ENCODE peak calls at places on chromosomes 6 and 20, in ten cellular contexts. T is ACHN; W is NCI-H748 treated with DMSO at 0.1 percent for 48 hours; U is endothelial cell of umbilical vein; O is amniotic epithelial cell; Q is Peyer's patch; L is naive thymus-derived CD8-positive, alpha-beta T cell; Z is transverse colon; P is effector CD4-positive, alpha-beta T cell; H is cardiac fibroblast. Y is an unnamed sample.

GRCh38 chr20:22918286-22918983 is 116.7 kb upstream of the SSTR4 start:
- DNase-seq in H (peak; percentile 28), L (no peak), U (no peak), P (no peak), W (peak; percentile 69), Z (no peak), O (peak; percentile 45), Q (no peak), T (no peak), Y (no peak)

GRCh38 chr6:150723056-150723658 is 123.5 kb downstream of the PLEKHG1 start:
- DNase-seq in U (no peak), W (no peak), Q (no peak), L (no peak), O (no peak), Z (no peak), T (no peak), P (no peak), H (no peak), Y (no peak)

GRCh38 chr6:24775520-24776058 is 852 bp downstream of the GMNN start:
- DNase-seq in L (no peak), P (peak; percentile 10), U (no peak), T (peak; percentile 52), O (peak; percentile 70), Q (peak; percentile 25), W (no peak), H (peak; percentile 64), Z (no peak), Y (no peak)

GRCh38 chr20:3313681-3314080 is 74.7 kb upstream of the SLC4A11 start:
- DNase-seq in U (peak; percentile 9), O (peak; percentile 36), Z (no peak), H (no peak), T (no peak), P (no peak), L (no peak), Q (no peak), W (no peak), Y (no peak)

GRCh38 chr6:31572041-31572911 is at the start of gene LTA:
- DNase-seq in H (no peak), W (no peak), Z (peak; percentile 43), T (no peak), U (no peak), Q (peak; percentile 74), L (peak; percentile 80), O (no peak), P (peak; percentile 70), Y (no peak)

GRCh38 chr6:157831018-157831369 is 7.9 kb downstream of the SNX9 start:
- DNase-seq in U (peak; percentile 23), Q (no peak), Z (no peak), P (no peak), H (no peak), O (no peak), L (no peak), W (no peak), T (no peak), Y (no peak)

GRCh38 chr6:57302477-57302876 is 15.0 kb upstream of the PRIM2 start:
- DNase-seq in O (peak; percentile 50), H (no peak), P (no peak), U (no peak), T (no peak), Q (no peak), W (no peak), Z (no peak), L (no peak), Y (no peak)

GRCh38 chr6:134997133-134997841 is 47.4 kb upstream of the ALDH8A1 start:
- DNase-seq in W (no peak), H (no peak), U (no peak), T (no peak), P (no peak), O (no peak), Q (no peak), Z (no peak), L (no peak), Y (no peak)

GRCh38 chr20:39829255-39829654 is 859.8 kb downstream of the MAFB start:
- DNase-seq in U (no peak), T (no peak), O (no peak), P (no peak), H (peak; percentile 29), W (no peak), Z (no peak), Q (no peak), L (no peak), Y (no peak)

GRCh38 chr6:96766769-96767168 is 70.5 kb downstream of the GPR63 start:
- DNase-seq in W (no peak), H (no peak), L (no peak), U (no peak), O (no peak), Z (no peak), P (no peak), T (no peak), Q (no peak), Y (no peak)

GRCh38 chr6:9380568-9380967 is 945.2 kb upstream of the SLC35B3 start:
- DNase-seq in W (no peak), T (no peak), H (no peak), L (no peak), U (no peak), P (no peak), Z (no peak), Q (no peak), O (no peak), Y (no peak)

GRCh38 chr20:19981091-19981490 is 36.1 kb upstream of the NAA20 start:
- DNase-seq in P (no peak), U (peak; percentile 28), Z (no peak), W (no peak), Q (no peak), O (peak; percentile 49), H (peak; percentile 38), T (peak; percentile 51), L (no peak), Y (peak; percentile 42)

GRCh38 chr20:54108817-54109216 is 38.4 kb upstream of the BCAS1 start:
- DNase-seq in T (no peak), P (no peak), O (no peak), U (no peak), Q (no peak), Z (no peak), L (no peak), H (no peak), W (no peak), Y (no peak)

GRCh38 chr6:151374024-151374423 is 17.3 kb downstream of the ZBTB2 start:
- DNase-seq in T (no peak), H (peak; percentile 24), Z (no peak), U (peak; percentile 73), L (no peak), O (no peak), Q (no peak), W (no peak), P (no peak), Y (peak; percentile 86)